ENCODE peak calls at places on chromosome 5, in five cellular contexts. R, N, B, U and Y are unnamed samples.

GRCh38 chr5:148290271-148291195 is 21.7 kb upstream of the SPINK7 start:
- DNase-seq in N (no peak), B (no peak), R (peak; percentile 16), U (no peak), Y (no peak)

GRCh38 chr5:141822134-141822533 is 56.1 kb downstream of the PCDH1 start:
- DNase-seq in R (no peak), B (no peak), N (no peak), U (no peak), Y (no peak)

GRCh38 chr5:77138981-77139380 is 51.9 kb upstream of the ZBED3 start:
- DNase-seq in R (peak; percentile 13), U (peak; percentile 12), N (peak; percentile 25), B (no peak), Y (peak; percentile 44)

GRCh38 chr5:172528440-172528839 is 74.1 kb upstream of the SH3PXD2B start:
- DNase-seq in B (no peak), U (no peak), R (no peak), N (no peak), Y (peak; percentile 29)

GRCh38 chr5:181054871-181055494 is 14.9 kb downstream of the BTNL9 start:
- DNase-seq in B (no peak), R (no peak), U (no peak), N (no peak), Y (no peak)

GRCh38 chr5:95068303-95068702 is 216.6 kb downstream of the MCTP1 start:
- DNase-seq in U (no peak), B (no peak), R (no peak), N (no peak), Y (no peak)

GRCh38 chr5:83583859-83584258 is 112.3 kb downstream of the VCAN start:
- DNase-seq in B (no peak), N (no peak), R (no peak), U (no peak), Y (no peak)

GRCh38 chr5:10456583-10457562 is 15.2 kb downstream of the ROPN1L start:
- DNase-seq in U (no peak), R (no peak), B (no peak), N (peak; percentile 29), Y (no peak)

GRCh38 chr5:98416541-98416940 is 356.9 kb upstream of the RGMB start:
- DNase-seq in U (no peak), B (no peak), R (no peak), N (no peak), Y (no peak)

GRCh38 chr5:97094579-97095317 is 47.7 kb downstream of the LIX1 start:
- DNase-seq in U (no peak), N (no peak), B (no peak), R (no peak), Y (no peak)

GRCh38 chr5:142770650-142771609 is 753 bp downstream of the ARHGAP26 start:
- DNase-seq in B (peak; percentile 49), U (peak; percentile 58), R (peak; percentile 75), N (peak; percentile 28), Y (peak; percentile 64)

GRCh38 chr5:38468978-38469706 is 87.3 kb downstream of the LIFR start:
- DNase-seq in U (no peak), R (no peak), N (peak; percentile 88), B (no peak), Y (peak; percentile 81)

GRCh38 chr5:115979628-115980041 is 17.4 kb downstream of the LVRN start:
- DNase-seq in R (no peak), U (no peak), N (no peak), B (no peak), Y (no peak)

GRCh38 chr5:556909-557441 is 32.7 kb upstream of the SLC9A3 start:
- DNase-seq in N (no peak), R (no peak), U (peak; percentile 19), B (no peak), Y (no peak)

GRCh38 chr5:141617682-141618029 is 1.1 kb downstream of the DIAPH1 start:
- DNase-seq in U (no peak), B (no peak), R (no peak), N (no peak), Y (no peak)

GRCh38 chr5:168422431-168422830 is 63.8 kb upstream of the RARS1 start:
- DNase-seq in N (no peak), B (no peak), U (no peak), R (no peak), Y (no peak)

GRCh38 chr5:100623719-100624118 is 88.5 kb downstream of the FAM174A start:
- DNase-seq in B (no peak), R (no peak), N (no peak), U (no peak), Y (no peak)

GRCh38 chr5:16737620-16738364 is 121.0 kb upstream of the RETREG1 start:
- DNase-seq in R (no peak), U (no peak), B (no peak), N (no peak), Y (no peak)

GRCh38 chr5:50667079-50667652 is 729 bp downstream of the PARP8 start:
- DNase-seq in U (peak; percentile 57), N (no peak), R (peak; percentile 80), B (no peak), Y (peak; percentile 63)

GRCh38 chr5:17326600-17327037 is 109.2 kb downstream of the BASP1 start:
- DNase-seq in R (no peak), N (no peak), B (no peak), U (no peak), Y (no peak)

GRCh38 chr5:63262191-63262981 is 683.8 kb downstream of the LRRC70 start:
- DNase-seq in U (no peak), R (no peak), B (no peak), N (no peak), Y (no peak)

GRCh38 chr5:37664551-37664950 is 175.3 kb downstream of the GDNF start:
- DNase-seq in U (no peak), B (no peak), R (no peak), N (no peak), Y (no peak)

GRCh38 chr5:14086261-14086660 is 56.9 kb upstream of the TRIO start:
- DNase-seq in N (no peak), B (no peak), R (no peak), U (no peak), Y (no peak)

GRCh38 chr5:43075319-43076293 is 35.5 kb upstream of the ANXA2R start:
- DNase-seq in N (peak; percentile 58), U (no peak), R (no peak), B (no peak), Y (peak; percentile 50)

GRCh38 chr5:100900142-100900795 is 2.8 kb downstream of the ST8SIA4 start:
- DNase-seq in B (peak; percentile 8), U (no peak), R (no peak), N (no peak), Y (no peak)

GRCh38 chr5:124309241-124309977 is 437.0 kb downstream of the ZNF608 start:
- DNase-seq in B (no peak), U (no peak), R (no peak), N (no peak), Y (no peak)

GRCh38 chr5:139705655-139706587 is 57.8 kb downstream of the CXXC5 start:
- DNase-seq in B (no peak), U (no peak), R (no peak), N (no peak), Y (no peak)

GRCh38 chr5:1329111-1329579 is 15.8 kb downstream of the CLPTM1L start:
- DNase-seq in N (no peak), U (no peak), R (no peak), B (no peak), Y (no peak)

GRCh38 chr5:73268826-73269225 is 95.8 kb downstream of the TMEM174 start:
- DNase-seq in R (no peak), U (no peak), B (no peak), N (no peak), Y (no peak)

GRCh38 chr5:52950686-52951085 is 38.5 kb upstream of the ITGA2 start:
- DNase-seq in U (no peak), R (no peak), N (no peak), B (no peak), Y (no peak)

GRCh38 chr5:52952483-52952882 is 36.7 kb upstream of the ITGA2 start:
- DNase-seq in U (no peak), B (no peak), R (no peak), N (no peak), Y (no peak)

GRCh38 chr5:52961238-52961637 is 27.9 kb upstream of the ITGA2 start:
- DNase-seq in R (no peak), B (no peak), U (no peak), N (no peak), Y (no peak)

GRCh38 chr5:52956915-52957747 is 32.0 kb upstream of the ITGA2 start:
- DNase-seq in B (no peak), R (no peak), N (no peak), U (no peak), Y (no peak)

DNA sequence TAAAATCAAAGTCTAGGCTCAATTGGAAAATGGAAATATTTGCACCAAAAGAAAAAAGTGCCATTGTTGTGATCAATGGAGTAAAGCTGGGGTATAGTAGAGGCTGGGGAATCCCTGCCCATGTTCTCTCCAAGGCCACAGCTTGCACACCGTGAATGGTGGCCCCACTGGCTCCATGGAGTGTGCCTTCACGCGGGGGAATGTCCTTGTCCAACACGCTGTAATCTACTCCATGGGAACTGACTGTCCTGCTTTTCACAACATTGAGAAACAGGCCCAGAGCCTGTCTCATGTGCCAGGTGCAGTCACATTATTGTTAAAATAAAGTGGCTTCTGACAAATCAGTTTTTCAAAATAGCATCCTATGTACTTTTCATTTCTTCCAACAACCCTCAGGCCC is 33.1 kb upstream of the ITGA2 start:
- DNase-seq in U (no peak), N (no peak), B (no peak), R (no peak), Y (peak; percentile 21)
- H3K4me3 ChIP-seq in U (no peak overlapping the region), N (no peak overlapping the region), B (no peak overlapping the region), R (no peak overlapping the region), Y (no peak overlapping the region)

GRCh38 chr5:61667523-61668229 is 335.6 kb downstream of the ZSWIM6 start:
- DNase-seq in B (no peak), N (no peak), R (no peak), U (no peak), Y (no peak)

GRCh38 chr5:61674403-61674802 is 342.3 kb downstream of the ZSWIM6 start:
- DNase-seq in U (no peak), B (no peak), N (no peak), R (no peak), Y (no peak)

GRCh38 chr5:61665939-61666621 is 334.0 kb downstream of the ZSWIM6 start:
- DNase-seq in R (no peak), N (no peak), U (no peak), B (no peak), Y (no peak)

GRCh38 chr5:61673007-61673735 is 341.1 kb downstream of the ZSWIM6 start:
- DNase-seq in N (no peak), B (no peak), U (no peak), R (no peak), Y (no peak)

GRCh38 chr5:61669531-61669930 is 337.5 kb downstream of the ZSWIM6 start:
- DNase-seq in B (no peak), N (no peak), U (no peak), R (no peak), Y (no peak)
- H3K27ac ChIP-seq in B (no peak overlapping the region), N (no peak overlapping the region), U (no peak overlapping the region), R (no peak overlapping the region), Y (no peak overlapping the region)

DNA sequence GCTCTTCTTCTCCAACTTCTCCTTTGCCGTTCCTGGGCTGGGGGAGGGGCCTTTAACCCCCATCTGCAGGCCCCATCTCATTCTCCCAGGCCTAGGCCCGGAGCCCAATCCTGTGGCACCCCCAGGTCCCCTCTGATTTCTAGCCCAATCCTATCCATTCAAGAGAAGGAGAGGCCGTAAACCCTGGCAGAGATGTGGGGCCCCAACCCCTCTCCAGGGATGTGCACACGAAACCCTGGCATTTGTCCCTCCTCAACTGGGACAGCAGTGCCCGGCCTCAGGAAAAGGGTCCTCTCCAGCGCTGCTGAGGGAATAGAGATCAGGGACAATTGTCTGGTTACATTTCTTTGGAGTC is 24.2 kb upstream of the ADAMTS2 start:
- DNase-seq in R (no peak), N (no peak), B (no peak), U (no peak), Y (no peak)
- H3K9me3 ChIP-seq in R (no peaks in the 10 kb centered on the region), N (no peaks in the 10 kb centered on the region), B (no peaks in the 10 kb centered on the region), U (no peaks in the 10 kb centered on the region), Y (no peaks in the 10 kb centered on the region)

GRCh38 chr5:27473300-27474053 is 435.1 kb upstream of the CDH9 start:
- DNase-seq in N (no peak), B (no peak), R (no peak), U (no peak), Y (no peak)
- H3K4me3 ChIP-seq in N (no peak overlapping the region), B (no peak overlapping the region), R (peak overlapping the region; percentile 27), U (no peak overlapping the region), Y (peak overlapping the region; percentile 3)